ENCODE peak calls at places on chromosome 19, in seven cellular contexts. One of them, this sample, is unnamed.

GRCh38 chr19:38213911-38214625 is 10.0 kb downstream of the DPF1 start:
- DNase-seq in CD4-positive, CD25-positive, alpha-beta regulatory T cell: peak
- DNase-seq in ovary: no peak
- DNase-seq in tibial artery: no peak
- DNase-seq in right lobe of liver: no peak
- DNase-seq in thoracic aorta: no peak
- DNase-seq in HL-60: peak
- DNase-seq in this sample: no peak

GRCh38 chr19:2775556-2776430 is 7.3 kb downstream of the SGTA start:
- DNase-seq in thoracic aorta: no peak
- DNase-seq in HL-60: peak
- DNase-seq in right lobe of liver: peak
- DNase-seq in CD4-positive, CD25-positive, alpha-beta regulatory T cell: peak
- DNase-seq in ovary: peak
- DNase-seq in tibial artery: peak
- DNase-seq in this sample: no peak

GRCh38 chr19:23762884-23763711 is 4.4 kb upstream of the ZNF681 start:
- DNase-seq in tibial artery: peak
- DNase-seq in HL-60: no peak
- DNase-seq in CD4-positive, CD25-positive, alpha-beta regulatory T cell: peak
- DNase-seq in right lobe of liver: peak
- DNase-seq in thoracic aorta: no peak
- DNase-seq in ovary: peak
- DNase-seq in this sample: peak

GRCh38 chr19:40687525-40688016 is 2.9 kb downstream of the NUMBL start:
- DNase-seq in thoracic aorta: peak
- DNase-seq in HL-60: no peak
- DNase-seq in ovary: peak
- DNase-seq in right lobe of liver: no peak
- DNase-seq in tibial artery: peak
- DNase-seq in CD4-positive, CD25-positive, alpha-beta regulatory T cell: no peak
- DNase-seq in this sample: no peak

GRCh38 chr19:3576696-3577443 is 4.1 kb downstream of the HMG20B start:
- DNase-seq in ovary: peak
- DNase-seq in tibial artery: no peak
- DNase-seq in thoracic aorta: no peak
- DNase-seq in right lobe of liver: no peak
- DNase-seq in CD4-positive, CD25-positive, alpha-beta regulatory T cell: no peak
- DNase-seq in HL-60: no peak
- DNase-seq in this sample: no peak

GRCh38 chr19:33501957-33502356 is 19.6 kb downstream of the PEPD start:
- DNase-seq in thoracic aorta: no peak
- DNase-seq in HL-60: no peak
- DNase-seq in right lobe of liver: peak
- DNase-seq in ovary: no peak
- DNase-seq in CD4-positive, CD25-positive, alpha-beta regulatory T cell: no peak
- DNase-seq in tibial artery: no peak
- DNase-seq in this sample: no peak

GRCh38 chr19:16036397-16036925 is 39.8 kb upstream of the TPM4 start:
- DNase-seq in CD4-positive, CD25-positive, alpha-beta regulatory T cell: no peak
- DNase-seq in ovary: no peak
- DNase-seq in HL-60: no peak
- DNase-seq in tibial artery: no peak
- DNase-seq in thoracic aorta: no peak
- DNase-seq in right lobe of liver: no peak
- DNase-seq in this sample: no peak

GRCh38 chr19:50668416-50669318 is 19.4 kb downstream of the C19orf81 start:
- DNase-seq in CD4-positive, CD25-positive, alpha-beta regulatory T cell: no peak
- DNase-seq in tibial artery: no peak
- DNase-seq in ovary: no peak
- DNase-seq in HL-60: no peak
- DNase-seq in thoracic aorta: no peak
- DNase-seq in right lobe of liver: no peak
- DNase-seq in this sample: no peak

GRCh38 chr19:20422216-20422615 is 143.4 kb downstream of the ZNF737 start:
- DNase-seq in CD4-positive, CD25-positive, alpha-beta regulatory T cell: no peak
- DNase-seq in right lobe of liver: no peak
- DNase-seq in HL-60: no peak
- DNase-seq in ovary: no peak
- DNase-seq in thoracic aorta: no peak
- DNase-seq in tibial artery: no peak
- DNase-seq in this sample: no peak

GRCh38 chr19:40235238-40236025 is 8.9 kb upstream of the CCNP start:
- DNase-seq in ovary: peak
- DNase-seq in CD4-positive, CD25-positive, alpha-beta regulatory T cell: no peak
- DNase-seq in thoracic aorta: no peak
- DNase-seq in tibial artery: no peak
- DNase-seq in right lobe of liver: peak
- DNase-seq in HL-60: no peak
- DNase-seq in this sample: no peak

GRCh38 chr19:5336195-5336965 is 4.2 kb downstream of the PTPRS start:
- DNase-seq in thoracic aorta: no peak
- DNase-seq in HL-60: no peak
- DNase-seq in CD4-positive, CD25-positive, alpha-beta regulatory T cell: no peak
- DNase-seq in ovary: no peak
- DNase-seq in right lobe of liver: no peak
- DNase-seq in tibial artery: no peak
- DNase-seq in this sample: no peak

GRCh38 chr19:51326216-51327065 is 15.0 kb downstream of the IGLON5 start:
- DNase-seq in HL-60: no peak
- DNase-seq in tibial artery: no peak
- DNase-seq in thoracic aorta: no peak
- DNase-seq in CD4-positive, CD25-positive, alpha-beta regulatory T cell: no peak
- DNase-seq in ovary: no peak
- DNase-seq in right lobe of liver: no peak
- DNase-seq in this sample: no peak

GRCh38 chr19:52722062-52723005 is 12.5 kb downstream of the ZNF611 start:
- DNase-seq in HL-60: no peak
- DNase-seq in ovary: no peak
- DNase-seq in right lobe of liver: no peak
- DNase-seq in tibial artery: no peak
- DNase-seq in thoracic aorta: no peak
- DNase-seq in CD4-positive, CD25-positive, alpha-beta regulatory T cell: no peak
- DNase-seq in this sample: no peak

GRCh38 chr19:35048911-35049411 is 7.4 kb downstream of the HPN start:
- DNase-seq in right lobe of liver: peak
- DNase-seq in tibial artery: no peak
- DNase-seq in ovary: no peak
- DNase-seq in HL-60: no peak
- DNase-seq in thoracic aorta: no peak
- DNase-seq in CD4-positive, CD25-positive, alpha-beta regulatory T cell: no peak
- DNase-seq in this sample: no peak

GRCh38 chr19:31326329-31327028 is 22.8 kb downstream of the TSHZ3 start:
- DNase-seq in HL-60: no peak
- DNase-seq in tibial artery: no peak
- DNase-seq in ovary: peak
- DNase-seq in CD4-positive, CD25-positive, alpha-beta regulatory T cell: no peak
- DNase-seq in thoracic aorta: no peak
- DNase-seq in right lobe of liver: no peak
- DNase-seq in this sample: no peak
- H3K27ac ChIP-seq in HL-60: no peak
- H3K27ac ChIP-seq in tibial artery: no peak
- H3K27ac ChIP-seq in ovary: no peak
- H3K27ac ChIP-seq in CD4-positive, CD25-positive, alpha-beta regulatory T cell: no peak
- H3K27ac ChIP-seq in thoracic aorta: no peak
- H3K27ac ChIP-seq in right lobe of liver: no peak
- H3K27ac ChIP-seq in this sample: no peak

GRCh38 chr19:44737238-44738160 is 11.0 kb upstream of the BCL3 start:
- DNase-seq in tibial artery: no peak
- DNase-seq in HL-60: no peak
- DNase-seq in ovary: peak
- DNase-seq in CD4-positive, CD25-positive, alpha-beta regulatory T cell: no peak
- DNase-seq in right lobe of liver: peak
- DNase-seq in thoracic aorta: no peak
- DNase-seq in this sample: no peak
- H3K4me3 ChIP-seq in tibial artery: no peak
- H3K4me3 ChIP-seq in HL-60: no peak
- H3K4me3 ChIP-seq in ovary: no peak
- H3K4me3 ChIP-seq in CD4-positive, CD25-positive, alpha-beta regulatory T cell: no peak
- H3K4me3 ChIP-seq in right lobe of liver: peak
- H3K4me3 ChIP-seq in thoracic aorta: no peak
- H3K4me3 ChIP-seq in this sample: no peak

GRCh38 chr19:28429356-28429755 is 783.6 kb downstream of the UQCRFS1 start:
- DNase-seq in ovary: no peak
- DNase-seq in CD4-positive, CD25-positive, alpha-beta regulatory T cell: no peak
- DNase-seq in tibial artery: no peak
- DNase-seq in right lobe of liver: no peak
- DNase-seq in HL-60: no peak
- DNase-seq in thoracic aorta: no peak
- DNase-seq in this sample: no peak
- H3K27ac ChIP-seq in ovary: no peak
- H3K27ac ChIP-seq in CD4-positive, CD25-positive, alpha-beta regulatory T cell: no peak
- H3K27ac ChIP-seq in tibial artery: no peak
- H3K27ac ChIP-seq in right lobe of liver: no peak
- H3K27ac ChIP-seq in HL-60: no peak
- H3K27ac ChIP-seq in thoracic aorta: no peak
- H3K27ac ChIP-seq in this sample: no peak

GRCh38 chr19:58261968-58262921 is 16.5 kb upstream of the ZNF8 start:
- DNase-seq in tibial artery: no peak
- DNase-seq in HL-60: no peak
- DNase-seq in ovary: no peak
- DNase-seq in right lobe of liver: no peak
- DNase-seq in thoracic aorta: no peak
- DNase-seq in CD4-positive, CD25-positive, alpha-beta regulatory T cell: no peak
- DNase-seq in this sample: no peak
- H3K4me3 ChIP-seq in tibial artery: no peak
- H3K4me3 ChIP-seq in HL-60: no peak
- H3K4me3 ChIP-seq in ovary: no peak
- H3K4me3 ChIP-seq in right lobe of liver: no peak
- H3K4me3 ChIP-seq in thoracic aorta: no peak
- H3K4me3 ChIP-seq in CD4-positive, CD25-positive, alpha-beta regulatory T cell: peak
- H3K4me3 ChIP-seq in this sample: no peak

GRCh38 chr19:47095707-47096704 is 17.6 kb downstream of the ZC3H4 start:
- DNase-seq in thoracic aorta: no peak
- DNase-seq in right lobe of liver: peak
- DNase-seq in CD4-positive, CD25-positive, alpha-beta regulatory T cell: no peak
- DNase-seq in tibial artery: peak
- DNase-seq in ovary: no peak
- DNase-seq in HL-60: peak
- DNase-seq in this sample: no peak

GRCh38 chr19:47094557-47095517 is 18.7 kb downstream of the ZC3H4 start:
- DNase-seq in thoracic aorta: no peak
- DNase-seq in HL-60: peak
- DNase-seq in ovary: peak
- DNase-seq in right lobe of liver: no peak
- DNase-seq in CD4-positive, CD25-positive, alpha-beta regulatory T cell: peak
- DNase-seq in tibial artery: no peak
- DNase-seq in this sample: no peak

GRCh38 chr19:47089767-47090350 is 23.7 kb downstream of the ZC3H4 start:
- DNase-seq in right lobe of liver: no peak
- DNase-seq in tibial artery: no peak
- DNase-seq in ovary: no peak
- DNase-seq in HL-60: no peak
- DNase-seq in thoracic aorta: no peak
- DNase-seq in CD4-positive, CD25-positive, alpha-beta regulatory T cell: no peak
- DNase-seq in this sample: no peak

GRCh38 chr19:47093841-47094240 is 19.7 kb downstream of the ZC3H4 start:
- DNase-seq in ovary: no peak
- DNase-seq in HL-60: no peak
- DNase-seq in thoracic aorta: no peak
- DNase-seq in right lobe of liver: no peak
- DNase-seq in CD4-positive, CD25-positive, alpha-beta regulatory T cell: no peak
- DNase-seq in tibial artery: no peak
- DNase-seq in this sample: no peak

DNA sequence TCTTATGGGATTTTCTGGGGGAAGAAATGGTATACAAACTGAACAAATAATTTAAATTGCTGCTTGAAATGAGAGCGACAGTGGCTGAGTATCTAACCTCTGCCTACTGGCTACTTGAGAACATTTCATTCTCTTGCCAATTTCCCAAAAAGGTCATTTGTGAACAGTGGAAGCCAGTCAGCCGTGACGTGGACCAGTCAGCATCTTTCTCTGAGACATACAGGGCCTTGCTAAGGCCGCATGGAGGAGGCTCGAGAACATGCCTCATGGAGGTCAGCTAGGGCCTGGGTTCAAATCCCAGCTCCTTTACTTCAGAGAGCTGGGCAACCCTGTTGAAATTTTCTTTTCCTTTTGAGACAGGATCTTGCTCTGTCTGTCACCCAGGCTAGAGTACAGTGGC is 20.3 kb downstream of the ZC3H4 start:
- DNase-seq in ovary: no peak
- DNase-seq in CD4-positive, CD25-positive, alpha-beta regulatory T cell: no peak
- DNase-seq in thoracic aorta: no peak
- DNase-seq in right lobe of liver: no peak
- DNase-seq in HL-60: no peak
- DNase-seq in tibial artery: no peak
- DNase-seq in this sample: no peak
- H3K27ac ChIP-seq in ovary: no peak
- H3K27ac ChIP-seq in CD4-positive, CD25-positive, alpha-beta regulatory T cell: no peak
- H3K27ac ChIP-seq in thoracic aorta: peak
- H3K27ac ChIP-seq in right lobe of liver: no peak
- H3K27ac ChIP-seq in HL-60: peak
- H3K27ac ChIP-seq in tibial artery: peak
- H3K27ac ChIP-seq in this sample: no peak

GRCh38 chr19:640156-640548 is 473 bp downstream of the FGF22 start:
- DNase-seq in ovary: no peak
- DNase-seq in HL-60: no peak
- DNase-seq in thoracic aorta: no peak
- DNase-seq in CD4-positive, CD25-positive, alpha-beta regulatory T cell: no peak
- DNase-seq in right lobe of liver: no peak
- DNase-seq in tibial artery: no peak
- DNase-seq in this sample: no peak
- H3K4me3 ChIP-seq in ovary: peak
- H3K4me3 ChIP-seq in HL-60: no peak
- H3K4me3 ChIP-seq in thoracic aorta: peak
- H3K4me3 ChIP-seq in CD4-positive, CD25-positive, alpha-beta regulatory T cell: no peak
- H3K4me3 ChIP-seq in right lobe of liver: no peak
- H3K4me3 ChIP-seq in tibial artery: peak
- H3K4me3 ChIP-seq in this sample: peak

DNA sequence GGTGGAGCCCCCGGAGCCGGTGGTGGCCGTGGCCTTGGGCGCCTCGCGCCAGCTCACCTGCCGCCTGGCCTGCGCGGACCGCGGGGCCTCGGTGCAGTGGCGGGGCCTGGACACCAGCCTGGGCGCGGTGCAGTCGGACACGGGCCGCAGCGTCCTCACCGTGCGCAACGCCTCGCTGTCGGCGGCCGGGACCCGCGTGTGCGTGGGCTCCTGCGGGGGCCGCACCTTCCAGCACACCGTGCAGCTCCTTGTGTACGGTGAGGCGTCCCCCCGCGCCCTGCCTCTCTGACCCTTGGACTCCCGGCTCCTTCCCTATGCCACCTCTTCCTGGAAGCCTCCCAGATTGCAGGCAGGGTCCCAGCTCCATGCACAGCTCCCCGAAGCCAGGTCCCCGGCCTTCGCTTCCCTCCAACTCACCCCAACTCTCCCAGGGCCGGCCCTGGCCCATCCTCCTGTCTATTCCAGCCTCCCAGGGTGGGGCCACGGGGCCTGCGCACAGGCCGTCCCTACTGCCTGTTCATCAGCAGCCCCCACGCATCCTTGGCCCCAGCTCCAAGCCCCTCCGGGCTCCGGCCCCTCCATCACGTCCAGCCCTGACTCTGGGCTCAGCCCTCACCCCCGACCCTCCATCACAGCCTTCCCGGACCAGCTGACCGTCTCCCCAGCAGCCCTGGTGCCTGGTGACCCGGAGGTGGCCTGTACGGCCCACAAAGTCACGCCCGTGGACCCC is 1.7 kb downstream of the MADCAM1 start:
- DNase-seq in ovary: no peak
- DNase-seq in CD4-positive, CD25-positive, alpha-beta regulatory T cell: no peak
- DNase-seq in thoracic aorta: no peak
- DNase-seq in right lobe of liver: no peak
- DNase-seq in HL-60: no peak
- DNase-seq in tibial artery: no peak
- DNase-seq in this sample: no peak
- H3K27ac ChIP-seq in ovary: no peak
- H3K27ac ChIP-seq in CD4-positive, CD25-positive, alpha-beta regulatory T cell: no peak
- H3K27ac ChIP-seq in thoracic aorta: no peak
- H3K27ac ChIP-seq in right lobe of liver: no peak
- H3K27ac ChIP-seq in HL-60: no peak
- H3K27ac ChIP-seq in tibial artery: no peak
- H3K27ac ChIP-seq in this sample: no peak

This sample was measured in iPS DF 6.9.